ENCODE peak calls at places on chromosomes 12 and 14, in seven cellular contexts. G is OCI-LY7, V is psoas muscle, L is left lung, W is fibroblast of lung, U is RWPE2, N is pancreas. K is an unnamed sample.

GRCh38 chr12:124097681-124098080 is 124.7 kb downstream of the ZNF664 start:
- DNase-seq in V (no peak), L (no peak), U (no peak), G (no peak), N (no peak), W (peak; percentile 15), K (no peak)

GRCh38 chr14:35380794-35381193 is 23.8 kb downstream of the NFKBIA start:
- DNase-seq in U (no peak), V (no peak), G (no peak), N (no peak), W (no peak), L (no peak), K (no peak)

GRCh38 chr12:93894391-93895095 is 217.4 kb downstream of the CRADD start:
- DNase-seq in V (peak; percentile 94), W (peak; percentile 86), G (no peak), U (no peak), N (peak; percentile 28), L (peak; percentile 75), K (no peak)

GRCh38 chr12:31732926-31733548 is 4.2 kb upstream of the AMN1 start:
- DNase-seq in N (no peak), W (peak; percentile 92), U (no peak), L (no peak), G (no peak), V (no peak), K (no peak)

GRCh38 chr14:81169711-81170103 is 51.1 kb downstream of the GTF2A1 start:
- DNase-seq in W (no peak), N (peak; percentile 40), U (no peak), L (peak; percentile 89), G (peak; percentile 7), V (peak; percentile 84), K (no peak)

GRCh38 chr12:47904647-47905312 is at the start of gene VDR:
- DNase-seq in N (peak; percentile 90), U (peak; percentile 89), G (peak; percentile 69), V (peak; percentile 85), L (peak; percentile 95), W (peak; percentile 63), K (peak; percentile 41)

GRCh38 chr12:60201891-60202290 is 606.1 kb downstream of the SLC16A7 start:
- DNase-seq in V (no peak), G (no peak), U (no peak), W (peak; percentile 39), L (no peak), N (no peak), K (no peak)

GRCh38 chr12:103632554-103633216 is 45.6 kb downstream of the STAB2 start:
- DNase-seq in L (peak; percentile 57), G (peak; percentile 70), U (no peak), W (no peak), V (peak; percentile 56), N (peak; percentile 27), K (peak; percentile 63)

GRCh38 chr14:52286659-52287649 is 19.5 kb downstream of the PTGDR start:
- DNase-seq in G (no peak), U (no peak), L (no peak), W (peak; percentile 30), N (no peak), V (no peak), K (no peak)

GRCh38 chr12:28104893-28105864 is 85.1 kb upstream of the CCDC91 start:
- DNase-seq in V (no peak), U (no peak), G (no peak), N (no peak), L (no peak), W (peak; percentile 65), K (no peak)

GRCh38 chr12:113289361-113289760 is 45.5 kb downstream of the SLC8B1 start:
- DNase-seq in W (no peak), V (peak; percentile 11), U (no peak), L (no peak), N (no peak), G (no peak), K (no peak)

GRCh38 chr12:42281281-42281680 is 43.2 kb upstream of the YAF2 start:
- DNase-seq in U (no peak), N (no peak), L (no peak), W (no peak), G (no peak), V (no peak), K (no peak)

GRCh38 chr12:42284157-42284556 is 41.7 kb downstream of the ZCRB1 start:
- DNase-seq in W (no peak), L (no peak), U (no peak), N (no peak), G (no peak), V (no peak), K (no peak)

GRCh38 chr12:42282301-42282700 is 43.6 kb downstream of the ZCRB1 start:
- DNase-seq in W (no peak), N (no peak), U (no peak), G (no peak), V (no peak), L (no peak), K (no peak)

GRCh38 chr12:42283739-42284138 is 42.2 kb downstream of the ZCRB1 start:
- DNase-seq in U (no peak), N (no peak), W (no peak), V (no peak), L (no peak), G (no peak), K (no peak)

DNA sequence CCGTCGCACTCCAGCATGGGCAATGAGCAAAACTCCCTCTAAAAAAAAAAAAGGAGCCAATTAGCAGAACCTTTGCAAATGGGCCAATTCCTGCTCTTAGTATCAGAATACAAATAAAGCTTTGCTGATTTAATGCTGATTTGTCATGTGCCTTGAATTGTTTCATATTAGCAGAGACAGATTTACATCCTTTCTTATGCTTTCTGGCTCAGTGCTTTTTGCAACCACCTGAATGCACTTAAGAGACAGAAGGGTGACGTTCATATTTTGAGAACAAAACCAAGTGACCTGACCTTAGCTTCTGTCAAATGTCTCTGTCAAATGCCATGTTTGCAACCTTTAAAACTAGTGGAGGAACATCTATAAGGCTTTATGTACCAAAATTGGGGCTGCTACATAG is 43.8 kb upstream of the YAF2 start:
- DNase-seq in U (no peak), W (no peak), G (no peak), V (no peak), N (no peak), L (no peak), K (no peak)
- H3K4me3 ChIP-seq in U (no peak overlapping the region), W (no peak overlapping the region), G (no peak overlapping the region), V (no peak overlapping the region), N (no peak overlapping the region), L (no peak overlapping the region), K (no peak overlapping the region)

DNA sequence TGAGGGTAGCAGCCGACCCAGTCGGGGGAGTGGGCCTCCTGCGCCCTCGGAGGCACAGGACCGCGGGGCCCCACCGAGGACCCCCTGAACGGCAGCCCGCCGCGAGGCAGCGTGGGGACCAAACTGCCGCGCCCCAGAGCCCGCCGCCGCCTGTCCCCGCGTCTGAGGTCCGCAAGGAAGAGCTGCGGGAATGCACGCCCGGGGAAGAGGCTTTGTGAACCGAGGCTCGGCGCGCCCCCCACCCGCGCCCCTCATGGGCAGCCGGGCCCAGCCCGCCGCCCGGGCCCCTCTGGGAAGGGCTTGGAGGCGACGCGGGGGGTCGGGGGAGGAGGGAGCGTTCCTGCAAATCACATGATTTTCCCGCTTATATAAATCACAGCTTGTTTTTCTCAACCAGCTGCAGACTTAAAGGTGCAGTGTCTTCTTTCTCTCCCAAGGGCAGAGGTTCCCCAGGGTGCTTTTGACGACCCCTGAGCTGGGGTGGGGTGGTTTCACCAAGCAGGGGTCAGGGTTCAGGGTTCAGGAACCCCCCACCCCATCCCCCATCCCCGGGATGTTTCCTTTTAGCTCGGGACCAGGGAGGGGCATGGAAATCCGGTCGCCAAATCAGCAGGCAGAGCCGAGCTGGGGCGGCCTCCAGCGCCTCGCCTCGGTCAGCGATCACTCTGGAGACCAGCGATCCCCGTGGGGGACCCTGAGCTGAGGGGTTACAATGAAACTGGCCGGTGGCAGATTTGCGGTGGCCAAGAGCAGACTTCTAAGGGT is 44.7 kb upstream of the ATP23 start:
- DNase-seq in L (peak; percentile 86), N (peak; percentile 59), G (no peak), U (no peak), W (peak; percentile 70), V (peak; percentile 85), K (no peak)
- H3K4me1 ChIP-seq in L (peaks cover 69% of the 10 kb centered on the region), N (peaks cover 35% of the 10 kb centered on the region), G (peaks cover 86% of the 10 kb centered on the region), U (peaks cover 39% of the 10 kb centered on the region), W (peaks cover 52% of the 10 kb centered on the region), V (peaks cover 63% of the 10 kb centered on the region), K (peaks cover 6% of the 10 kb centered on the region)

DNA sequence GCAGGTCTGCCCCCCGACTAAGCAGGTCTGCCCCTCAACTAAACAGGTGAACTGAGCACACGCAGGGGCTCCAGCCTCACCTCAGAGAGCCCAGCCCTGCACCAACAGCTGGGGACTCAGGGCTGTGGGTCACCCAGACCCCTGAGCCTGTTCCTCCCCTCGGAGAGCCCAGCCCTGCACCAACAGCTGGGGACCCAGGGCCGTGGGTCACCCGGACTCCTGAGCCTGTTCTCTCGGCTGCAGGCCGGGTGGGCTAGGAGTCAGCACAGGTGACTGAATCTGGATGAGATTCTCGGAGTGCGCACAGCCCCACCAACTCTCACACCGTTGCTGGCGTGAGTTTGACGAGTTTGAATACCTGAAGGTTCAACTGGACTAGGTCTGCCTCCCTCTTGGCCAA is 20.3 kb upstream of the ANKLE2 start:
- DNase-seq in L (no peak), U (no peak), G (no peak), V (no peak), N (no peak), W (no peak), K (no peak)
- H3K36me3 ChIP-seq in L (peaks cover 100% of the 10 kb centered on the region), U (peaks cover 71% of the 10 kb centered on the region), G (peaks cover 91% of the 10 kb centered on the region), V (peaks cover 90% of the 10 kb centered on the region), N (peaks cover 4% of the 10 kb centered on the region), W (peaks cover 52% of the 10 kb centered on the region), K (peaks cover 38% of the 10 kb centered on the region)

GRCh38 chr12:4134434-4134762 is 139.2 kb upstream of the CCND2 start:
- DNase-seq in W (no peak), V (no peak), U (no peak), N (no peak), L (no peak), G (no peak), K (no peak)

GRCh38 chr12:4137015-4137414 is 136.5 kb upstream of the CCND2 start:
- DNase-seq in L (no peak), N (no peak), G (no peak), W (no peak), U (no peak), V (no peak), K (no peak)

GRCh38 chr12:4133029-4133428 is 140.5 kb upstream of the CCND2 start:
- DNase-seq in V (no peak), L (no peak), U (peak; percentile 23), W (no peak), N (no peak), G (no peak), K (no peak)

GRCh38 chr12:4133636-4134433 is 139.7 kb upstream of the CCND2 start:
- DNase-seq in U (peak; percentile 44), G (no peak), W (no peak), N (no peak), V (no peak), L (no peak), K (no peak)

DNA sequence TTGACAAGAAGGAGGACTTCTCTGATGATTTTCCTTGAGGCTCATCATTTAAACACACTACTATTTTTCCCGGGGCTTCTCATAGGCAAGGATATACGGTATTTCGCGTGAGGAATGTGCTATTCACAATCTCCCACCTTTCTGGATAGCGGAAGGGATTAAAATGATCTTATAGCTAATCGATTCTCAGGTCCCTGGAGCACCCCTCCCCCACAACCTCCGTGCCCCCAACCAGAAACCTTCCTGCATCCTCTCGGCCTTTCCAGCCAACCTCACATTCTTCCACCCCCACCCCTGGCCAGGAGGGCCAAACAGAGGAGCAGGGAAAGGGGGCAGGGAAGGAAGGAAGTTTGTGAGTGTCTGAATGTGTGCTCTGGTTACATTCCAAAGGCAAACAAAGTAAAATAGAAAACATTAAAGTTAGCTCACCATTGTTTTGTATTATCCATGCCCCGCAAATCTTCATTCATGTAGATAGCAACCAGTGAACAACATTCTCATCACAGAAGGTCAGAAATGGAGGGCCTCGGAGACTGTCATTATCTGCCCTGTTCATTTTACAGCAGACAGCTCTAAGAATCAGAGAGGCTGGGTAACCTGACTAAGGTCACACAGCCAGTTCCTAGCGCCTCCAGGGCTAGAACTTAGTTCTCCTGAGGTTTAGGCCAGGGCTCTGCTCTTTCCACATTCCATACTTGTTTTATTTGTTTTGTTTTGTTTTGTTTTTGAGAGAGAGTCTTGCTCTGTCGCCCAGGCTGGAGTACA is 138.5 kb upstream of the CCND2 start:
- DNase-seq in G (no peak), N (no peak), U (peak; percentile 19), L (no peak), W (no peak), V (no peak), K (peak; percentile 88)
- H3K4me3 ChIP-seq in G (no peak overlapping the region), N (no peak overlapping the region), U (no peak overlapping the region), L (no peak overlapping the region), W (no peak overlapping the region), V (no peak overlapping the region), K (no peak overlapping the region)

K was measured in iPS DF 6.9.